ENCODE peak calls at places on chromosomes 7 and 10, in eight cellular contexts. O, D, N, X, Z, L, C and F are unnamed samples.

GRCh38 chr7:7044806-7045205 is 137.5 kb upstream of the C1GALT1 start:
- DNase-seq in O (no peak), X (no peak), Z (no peak), N (no peak), L (no peak), D (no peak), C (no peak), F (no peak)

GRCh38 chr10:4763513-4763912 is 62.5 kb upstream of the AKR1E2 start:
- DNase-seq in O (no peak), L (no peak), D (no peak), N (no peak), X (no peak), C (no peak), Z (no peak), F (no peak)

GRCh38 chr7:152514771-152515105 is 78.9 kb upstream of the KMT2C start:
- DNase-seq in L (no peak), D (no peak), N (no peak), C (no peak), Z (no peak), X (no peak), O (no peak), F (no peak)

GRCh38 chr7:22996470-22996869 is 17.5 kb downstream of the HYCC1 start:
- DNase-seq in Z (no peak), O (no peak), L (peak; percentile 52), X (no peak), D (no peak), C (no peak), N (no peak), F (no peak)

GRCh38 chr7:140242057-140243031 is 65.6 kb upstream of the KDM7A start:
- DNase-seq in D (peak; percentile 64), L (no peak), Z (no peak), X (peak; percentile 18), O (no peak), C (no peak), N (no peak), F (no peak)

GRCh38 chr10:86815035-86815617 is 58.7 kb downstream of the BMPR1A start:
- DNase-seq in X (no peak), Z (no peak), D (no peak), L (peak; percentile 63), C (no peak), N (no peak), O (no peak), F (no peak)

GRCh38 chr10:113297226-113297625 is 255.6 kb upstream of the HABP2 start:
- DNase-seq in C (peak; percentile 58), X (no peak), Z (no peak), L (peak; percentile 61), N (no peak), O (no peak), D (no peak), F (no peak)

GRCh38 chr10:114151486-114151885 is 22.5 kb downstream of the CCDC186 start:
- DNase-seq in L (peak; percentile 93), O (no peak), N (no peak), X (no peak), Z (no peak), D (no peak), C (peak; percentile 16), F (no peak)

GRCh38 chr10:116521424-116522305 is 24.1 kb upstream of the PNLIP start:
- DNase-seq in D (no peak), O (no peak), Z (peak; percentile 71), X (no peak), N (no peak), L (peak; percentile 27), C (peak; percentile 1), F (peak; percentile 9)

GRCh38 chr7:76225379-76225778 is 23.7 kb downstream of the SRRM3 start:
- DNase-seq in O (peak; percentile 32), L (peak; percentile 36), D (no peak), X (no peak), Z (no peak), C (peak; percentile 43), N (no peak), F (no peak)

GRCh38 chr7:10034843-10035556 is 938.7 kb upstream of the PHF14 start:
- DNase-seq in Z (no peak), D (no peak), X (no peak), N (no peak), C (no peak), L (peak; percentile 1), O (no peak), F (no peak)

GRCh38 chr7:155230169-155230593 is 67.5 kb upstream of the INSIG1 start:
- DNase-seq in D (no peak), Z (peak; percentile 55), X (peak; percentile 46), N (no peak), O (no peak), L (peak; percentile 100), C (peak; percentile 96), F (peak; percentile 62)

GRCh38 chr10:93921338-93921737 is 27.6 kb downstream of the SLC35G1 start:
- DNase-seq in Z (peak; percentile 23), L (no peak), X (no peak), O (no peak), N (no peak), C (no peak), D (no peak), F (no peak)

GRCh38 chr7:119256001-119256400 is 1017.0 kb upstream of the KCND2 start:
- DNase-seq in Z (no peak), O (no peak), C (no peak), D (no peak), X (no peak), N (no peak), L (no peak), F (no peak)

GRCh38 chr7:17456541-17456940 is 158.1 kb downstream of the AHR start:
- DNase-seq in N (no peak), X (no peak), C (no peak), O (no peak), Z (no peak), D (no peak), L (no peak), F (no peak)

GRCh38 chr10:103800789-103801540 is 54.4 kb downstream of the SH3PXD2A start:
- DNase-seq in X (no peak), Z (no peak), C (peak; percentile 45), L (no peak), D (no peak), O (no peak), N (peak; percentile 8), F (no peak)

GRCh38 chr7:44959433-44959951 is 19.3 kb downstream of the MYO1G start:
- DNase-seq in L (peak; percentile 4), Z (no peak), C (peak; percentile 74), D (no peak), O (no peak), N (no peak), X (no peak), F (no peak)

GRCh38 chr7:120805636-120806388 is 52.1 kb downstream of the TSPAN12 start:
- DNase-seq in N (no peak), L (peak; percentile 32), D (no peak), C (peak; percentile 51), Z (peak; percentile 65), O (no peak), X (no peak), F (no peak)

GRCh38 chr10:42973870-42974692 is 102.8 kb upstream of the RET start:
- DNase-seq in L (no peak), C (no peak), D (peak; percentile 37), Z (peak; percentile 3), N (no peak), X (no peak), O (no peak), F (no peak)
- H3K27ac ChIP-seq in L (no peak overlapping the region), C (no peak overlapping the region), D (no peak overlapping the region), Z (no peak overlapping the region), N (no peak overlapping the region), X (no peak overlapping the region), O (no peak overlapping the region), F (no peak overlapping the region)

GRCh38 chr7:105779856-105780815 is 96.3 kb downstream of the ATXN7L1 start:
- DNase-seq in N (no peak), O (no peak), L (no peak), C (no peak), D (no peak), Z (no peak), X (no peak), F (no peak)

GRCh38 chr7:105776068-105776790 is 100.2 kb downstream of the ATXN7L1 start:
- DNase-seq in X (no peak), D (no peak), Z (peak; percentile 24), N (no peak), C (peak; percentile 96), L (peak; percentile 100), O (peak; percentile 24), F (no peak)

GRCh38 chr7:105776986-105777910 is 99.2 kb downstream of the ATXN7L1 start:
- DNase-seq in L (peak; percentile 73), Z (no peak), N (no peak), C (peak; percentile 52), D (no peak), O (no peak), X (no peak), F (no peak)

GRCh38 chr7:105775580-105775979 is 100.8 kb downstream of the ATXN7L1 start:
- DNase-seq in L (no peak), N (no peak), Z (no peak), X (no peak), O (no peak), D (no peak), C (no peak), F (no peak)

DNA sequence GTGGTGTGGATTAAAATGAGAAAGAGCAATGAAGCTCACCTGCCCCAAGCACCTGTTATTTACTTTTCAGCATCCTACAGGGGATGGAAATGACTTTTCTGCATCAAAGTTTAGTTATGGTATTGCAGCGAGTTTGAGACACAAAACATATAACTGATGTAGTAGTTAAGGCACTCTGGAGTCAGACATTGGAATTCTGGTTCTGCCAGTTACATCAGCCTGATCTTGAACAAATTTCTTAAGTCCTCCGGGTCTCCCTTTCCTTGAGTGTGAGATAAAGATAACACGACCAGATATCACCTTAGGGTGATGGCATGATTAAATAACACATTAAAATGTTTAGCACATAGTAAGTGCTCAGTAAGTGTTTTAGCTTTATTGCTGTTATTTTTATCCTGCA is 97.4 kb downstream of the ATXN7L1 start:
- DNase-seq in X (no peak), D (no peak), O (no peak), Z (no peak), C (no peak), L (no peak), N (no peak), F (no peak)
- H3K27ac ChIP-seq in X (no peak overlapping the region), D (no peak overlapping the region), O (no peak overlapping the region), Z (no peak overlapping the region), C (no peak overlapping the region), L (no peak overlapping the region), N (no peak overlapping the region), F (no peak overlapping the region)

DNA sequence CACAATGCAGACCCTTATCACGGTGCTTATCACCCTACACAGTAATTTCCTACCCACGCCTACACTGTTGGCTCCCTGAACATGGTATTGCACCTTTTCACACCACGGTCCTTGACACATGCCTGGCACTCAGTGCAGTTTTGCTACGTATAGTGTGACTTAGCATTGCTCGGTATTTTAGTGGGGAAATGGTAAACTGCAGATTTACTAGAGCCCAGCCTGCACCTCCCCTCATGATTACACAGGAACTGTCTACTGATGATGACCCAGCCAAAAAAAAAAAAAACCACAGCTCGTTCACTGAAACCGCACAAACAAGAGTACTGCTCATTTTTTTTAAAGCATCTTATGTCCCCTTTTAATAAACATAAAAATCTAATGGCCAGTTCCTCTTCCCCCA is 124.2 kb upstream of the ZNF746 start:
- DNase-seq in Z (no peak), L (no peak), O (no peak), N (no peak), C (no peak), D (no peak), X (no peak), F (no peak)
- H3K27ac ChIP-seq in Z (no peak overlapping the region), L (no peak overlapping the region), O (no peak overlapping the region), N (no peak overlapping the region), C (no peak overlapping the region), D (no peak overlapping the region), X (no peak overlapping the region), F (no peak overlapping the region)

GRCh38 chr10:79316671-79317431 is 30.4 kb upstream of the PPIF start:
- DNase-seq in X (no peak), D (peak; percentile 20), N (no peak), C (no peak), L (peak; percentile 14), O (no peak), Z (no peak), F (no peak)
- H3K27ac ChIP-seq in X (no peak overlapping the region), D (no peak overlapping the region), N (no peak overlapping the region), C (peak overlapping the region; percentile 82), L (peak overlapping the region; percentile 86), O (no peak overlapping the region), Z (no peak overlapping the region), F (no peak overlapping the region)